ENCODE peak calls at places on chromosomes 3 and 15, in five cellular contexts. R is psoas muscle, M is AG09309, A is omental fat pad, C is fibroblast of villous mesenchyme. I is an unnamed sample.

GRCh38 chr3:15606434-15606891 is 4.9 kb downstream of the BTD start:
- DNase-seq in R (no peak), M (no peak), A (no peak), C (no peak), I (no peak)

GRCh38 chr3:155385896-155386295 is 92.4 kb upstream of the STRIT1 start:
- DNase-seq in R (no peak), M (no peak), A (no peak), C (peak), I (no peak)

GRCh38 chr3:9812870-9813483 is 2.9 kb downstream of the TTLL3 start:
- DNase-seq in R (no peak), M (no peak), A (no peak), C (no peak), I (no peak)

GRCh38 chr15:31079519-31079918 is 22.0 kb downstream of the TRPM1 start:
- DNase-seq in R (no peak), M (no peak), A (no peak), C (no peak), I (no peak)

GRCh38 chr15:99967841-99968371 is 234.7 kb upstream of the LYSMD4 start:
- DNase-seq in R (no peak), M (no peak), A (no peak), C (no peak), I (no peak)

GRCh38 chr15:43928152-43928551 is 101.3 kb downstream of the WDR76 start:
- DNase-seq in R (no peak), M (no peak), A (no peak), C (no peak), I (no peak)

GRCh38 chr3:185402561-185402960 is 39.6 kb downstream of the MAP3K13 start:
- DNase-seq in R (no peak), M (no peak), A (no peak), C (peak), I (no peak)

GRCh38 chr15:40369971-40370370 is 12.0 kb downstream of the DISP2 start:
- DNase-seq in R (no peak), M (no peak), A (no peak), C (no peak), I (no peak)

GRCh38 chr3:10992017-10992945 is at the start of gene SLC6A1:
- DNase-seq in R (peak), M (no peak), A (no peak), C (no peak), I (no peak)

GRCh38 chr15:98169551-98169950 is 209.0 kb downstream of the ARRDC4 start:
- DNase-seq in R (no peak), M (no peak), A (no peak), C (no peak), I (no peak)

GRCh38 chr3:63067999-63068645 is 192.9 kb upstream of the CADPS start:
- DNase-seq in R (no peak), M (no peak), A (no peak), C (peak), I (peak)

GRCh38 chr3:195237981-195238625 is 32.9 kb downstream of the XXYLT1 start:
- DNase-seq in R (no peak), M (no peak), A (peak), C (no peak), I (peak)

GRCh38 chr3:193593666-193594025 is 638 bp downstream of the OPA1 start:
- DNase-seq in R (no peak), M (no peak), A (no peak), C (peak), I (no peak)

GRCh38 chr15:53209396-53210042 is 419.4 kb upstream of the ONECUT1 start:
- DNase-seq in R (no peak), M (no peak), A (no peak), C (no peak), I (no peak)

GRCh38 chr3:40086890-40087884 is 222.3 kb upstream of the EIF1B start:
- DNase-seq in R (no peak), M (no peak), A (no peak), C (no peak), I (no peak)

GRCh38 chr15:58501636-58502178 is 69.9 kb downstream of the LIPC start:
- DNase-seq in R (no peak), M (no peak), A (no peak), C (peak), I (no peak)

GRCh38 chr3:196987022-196987421 is 18.4 kb upstream of the PIGZ start:
- DNase-seq in R (no peak), M (no peak), A (no peak), C (no peak), I (no peak)

GRCh38 chr3:196985954-196986885 is 17.6 kb upstream of the PIGZ start:
- DNase-seq in R (no peak), M (no peak), A (no peak), C (no peak), I (no peak)

GRCh38 chr3:196989721-196990262 is 21.2 kb upstream of the PIGZ start:
- DNase-seq in R (no peak), M (no peak), A (no peak), C (no peak), I (no peak)

GRCh38 chr3:196990654-196991053 is 22.0 kb upstream of the PIGZ start:
- DNase-seq in R (no peak), M (no peak), A (no peak), C (no peak), I (no peak)

DNA sequence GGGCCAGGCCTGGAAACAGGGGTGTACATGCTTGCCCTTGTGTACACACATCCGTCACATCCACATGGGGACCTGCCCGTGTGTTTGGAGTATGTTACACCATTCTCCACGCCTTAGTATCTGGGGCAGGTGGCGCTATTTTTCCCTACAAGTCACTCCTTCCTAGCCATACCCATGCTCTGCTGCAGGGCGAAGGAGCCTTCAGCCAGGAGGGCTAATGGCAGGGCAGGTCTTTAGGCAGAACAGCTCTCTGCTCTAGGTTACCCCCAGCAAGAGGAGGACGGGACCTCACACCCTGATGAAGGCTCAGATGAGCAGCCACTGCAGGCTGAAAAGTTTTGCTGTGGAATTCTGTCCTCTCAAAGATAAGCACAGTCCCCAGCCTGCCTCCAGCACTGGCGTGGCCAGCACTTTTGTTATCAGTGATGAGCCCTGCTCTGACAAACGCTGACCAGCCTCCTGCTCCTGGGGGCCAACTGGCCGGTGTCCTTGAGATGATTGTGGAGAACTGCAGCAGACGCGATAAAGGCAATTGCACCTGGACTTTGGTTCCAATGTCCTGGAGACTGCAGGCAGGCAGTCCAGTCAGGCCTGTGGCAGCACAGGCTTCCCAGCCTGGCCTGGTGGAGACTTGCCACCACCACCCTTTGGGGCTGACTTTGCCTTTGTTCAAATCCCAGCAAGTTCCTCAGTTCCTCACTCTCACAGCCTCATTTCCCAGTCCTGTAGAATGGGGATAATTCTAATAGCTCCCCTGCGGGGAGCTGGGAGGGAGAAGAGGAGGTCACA is 19.8 kb upstream of the PIGZ start:
- DNase-seq in R (no peak), M (no peak), A (no peak), C (peak), I (no peak)
- TF ChIP-seq CTCF in R (no peak), M (no peak), A (no peak), C (peak), I (no peak)

DNA sequence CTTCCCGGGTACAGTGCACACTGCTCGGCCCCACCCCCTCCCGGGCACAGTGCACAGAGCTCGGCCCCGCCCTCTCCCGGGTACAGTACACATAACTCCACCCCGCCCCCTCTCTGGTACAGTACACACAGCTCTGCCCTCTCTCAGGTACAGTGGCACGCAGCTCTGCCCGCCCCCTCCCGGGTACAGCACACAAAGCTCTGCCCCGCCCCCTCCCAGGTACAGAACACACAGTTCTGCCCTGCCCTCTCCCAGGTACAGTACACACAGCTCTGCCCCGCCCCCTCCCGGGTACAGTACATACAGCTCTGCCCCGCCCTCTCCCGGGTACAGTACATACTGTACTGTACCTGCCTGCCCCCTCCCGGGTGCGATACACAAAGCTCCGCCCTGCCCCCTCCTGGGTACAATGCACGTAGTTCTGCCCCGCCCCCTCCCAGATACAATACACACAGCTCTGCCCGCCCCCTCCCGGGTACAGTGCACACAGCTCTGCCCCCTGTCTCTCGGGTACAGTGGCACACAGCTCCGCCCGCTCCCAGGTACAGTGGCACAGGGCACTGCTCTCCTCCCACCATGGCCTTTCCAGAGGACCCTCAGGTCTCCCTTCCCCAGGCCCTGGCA is 16.4 kb upstream of the PRR20G start:
- DNase-seq in R (no peak), M (no peak), A (no peak), C (no peak), I (no peak)
- TF ChIP-seq CTCF in R (no peak), M (no peak), A (no peak), C (no peak), I (no peak)

GRCh38 chr15:35437157-35437556 is 108.8 kb downstream of the DPH6 start:
- DNase-seq in R (no peak), M (no peak), A (no peak), C (peak), I (no peak)

GRCh38 chr15:35439291-35439690 is 106.7 kb downstream of the DPH6 start:
- DNase-seq in R (no peak), M (peak), A (no peak), C (peak), I (no peak)

GRCh38 chr15:35440265-35440664 is 105.7 kb downstream of the DPH6 start:
- DNase-seq in R (no peak), M (no peak), A (no peak), C (no peak), I (no peak)

GRCh38 chr15:35431281-35431680 is 114.7 kb downstream of the DPH6 start:
- DNase-seq in R (no peak), M (no peak), A (no peak), C (no peak), I (no peak)

DNA sequence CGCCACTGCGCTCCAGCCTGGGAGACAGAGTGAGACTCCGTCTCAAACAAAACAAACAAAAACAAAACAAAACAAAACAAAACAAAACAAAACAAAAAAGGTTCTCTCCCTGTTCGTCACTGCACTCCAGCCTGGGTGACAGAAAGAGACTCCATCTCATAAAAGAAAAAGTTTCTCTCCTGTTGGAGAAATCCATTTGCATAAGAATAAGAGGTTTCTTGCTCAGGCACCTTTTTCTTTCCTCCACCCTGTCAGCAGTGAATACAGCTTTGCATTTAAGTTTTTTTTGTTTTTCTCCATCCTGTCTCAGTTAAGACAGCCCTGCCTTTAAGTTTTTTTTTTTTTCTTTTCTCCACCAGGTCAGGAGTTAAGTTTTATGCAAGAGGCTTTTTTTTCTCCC is 109.5 kb downstream of the DPH6 start:
- DNase-seq in R (no peak), M (no peak), A (no peak), C (no peak), I (no peak)
- TF ChIP-seq CTCF in R (no peak), M (no peak), A (no peak), C (no peak), I (no peak)

DNA sequence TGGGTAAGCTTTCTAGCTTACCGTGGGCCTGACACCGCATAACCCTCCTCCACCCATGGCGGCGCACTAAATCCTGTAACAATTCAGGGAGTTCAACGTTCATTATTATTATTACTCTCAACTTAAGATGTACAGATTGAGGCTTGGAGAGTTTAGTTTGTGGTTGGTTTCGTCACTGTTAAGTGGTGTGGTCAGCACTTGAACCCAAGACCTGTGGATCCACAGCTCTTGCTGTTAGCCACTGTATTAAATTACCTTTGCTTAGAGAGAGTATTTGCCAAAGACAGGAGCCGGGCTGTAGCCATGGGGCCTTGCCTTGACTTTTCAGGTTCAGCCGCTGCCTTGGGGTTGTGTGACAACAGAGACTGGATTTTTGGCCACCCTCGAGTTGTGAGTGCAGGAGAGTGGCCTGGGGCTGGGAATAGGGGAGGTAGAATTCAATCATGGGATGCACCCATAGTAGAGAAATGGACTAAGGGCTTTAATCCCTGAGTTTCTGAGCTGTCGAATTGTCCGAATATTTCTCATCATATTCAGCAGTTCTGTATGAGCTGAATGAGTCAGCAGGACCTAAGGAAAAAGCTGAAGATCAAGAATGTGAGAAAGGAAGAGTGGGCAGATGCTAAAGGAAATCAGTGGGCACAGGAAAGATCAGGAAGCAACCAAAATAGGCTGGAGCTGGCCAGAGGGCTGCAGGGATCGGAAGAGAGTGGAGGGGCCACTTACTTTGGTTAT is 44.6 kb upstream of the SACM1L start:
- DNase-seq in R (no peak), M (no peak), A (no peak), C (peak), I (no peak)
- TF ChIP-seq CTCF in R (no peak), M (no peak), A (no peak), C (no peak), I (no peak)

I was measured in mesothelial cell of epicardium.